ENCODE peak calls at places on chromosome 1, in seven cellular contexts. R is coronary artery, T is sigmoid colon, N is gastrocnemius medialis, C is GM12865, V is brain microvascular endothelial cell, H is PC-3. J is an unnamed sample.

GRCh38 chr1:112849425-112849966 is 106.5 kb downstream of the SLC16A1 start:
- DNase-seq in T (peak), R (no peak), C (no peak), H (peak), V (peak), N (no peak), J (no peak)

GRCh38 chr1:162087118-162087517 is 17.6 kb downstream of the NOS1AP start:
- DNase-seq in T (no peak), R (no peak), C (no peak), V (no peak), H (no peak), N (no peak), J (no peak)

GRCh38 chr1:52022133-52022532 is 11.5 kb downstream of the KTI12 start:
- DNase-seq in V (no peak), T (no peak), N (no peak), R (no peak), H (no peak), C (no peak), J (no peak)

GRCh38 chr1:116515702-116516101 is 55.1 kb downstream of the CD58 start:
- DNase-seq in N (no peak), R (no peak), V (no peak), C (peak), H (no peak), T (no peak), J (no peak)

GRCh38 chr1:3627515-3628253 is 2.9 kb downstream of the TPRG1L start:
- DNase-seq in T (no peak), V (no peak), N (no peak), H (no peak), C (no peak), R (no peak), J (no peak)

GRCh38 chr1:6461237-6461530 is 4.8 kb downstream of the TNFRSF25 start:
- DNase-seq in V (no peak), N (no peak), R (no peak), C (no peak), T (no peak), H (no peak), J (no peak)

GRCh38 chr1:27496604-27497155 is 6.7 kb upstream of the WASF2 start:
- DNase-seq in C (no peak), T (peak), R (no peak), H (peak), N (no peak), V (no peak), J (no peak)

GRCh38 chr1:2124446-2125198 is 70.0 kb downstream of the FAAP20 start:
- DNase-seq in N (no peak), T (no peak), C (no peak), H (peak), V (no peak), R (no peak), J (no peak)

GRCh38 chr1:94949681-94950661 is 23.1 kb upstream of the CNN3 start:
- DNase-seq in C (no peak), T (no peak), N (no peak), H (peak), R (no peak), V (peak), J (no peak)

GRCh38 chr1:214076341-214077035 is 88.7 kb downstream of the PROX1 start:
- DNase-seq in H (no peak), R (no peak), V (no peak), C (no peak), T (no peak), N (peak), J (no peak)

GRCh38 chr1:96918406-96918805 is 196.8 kb downstream of the PTBP2 start:
- DNase-seq in R (no peak), T (no peak), C (no peak), V (peak), H (no peak), N (no peak), J (no peak)

DNA sequence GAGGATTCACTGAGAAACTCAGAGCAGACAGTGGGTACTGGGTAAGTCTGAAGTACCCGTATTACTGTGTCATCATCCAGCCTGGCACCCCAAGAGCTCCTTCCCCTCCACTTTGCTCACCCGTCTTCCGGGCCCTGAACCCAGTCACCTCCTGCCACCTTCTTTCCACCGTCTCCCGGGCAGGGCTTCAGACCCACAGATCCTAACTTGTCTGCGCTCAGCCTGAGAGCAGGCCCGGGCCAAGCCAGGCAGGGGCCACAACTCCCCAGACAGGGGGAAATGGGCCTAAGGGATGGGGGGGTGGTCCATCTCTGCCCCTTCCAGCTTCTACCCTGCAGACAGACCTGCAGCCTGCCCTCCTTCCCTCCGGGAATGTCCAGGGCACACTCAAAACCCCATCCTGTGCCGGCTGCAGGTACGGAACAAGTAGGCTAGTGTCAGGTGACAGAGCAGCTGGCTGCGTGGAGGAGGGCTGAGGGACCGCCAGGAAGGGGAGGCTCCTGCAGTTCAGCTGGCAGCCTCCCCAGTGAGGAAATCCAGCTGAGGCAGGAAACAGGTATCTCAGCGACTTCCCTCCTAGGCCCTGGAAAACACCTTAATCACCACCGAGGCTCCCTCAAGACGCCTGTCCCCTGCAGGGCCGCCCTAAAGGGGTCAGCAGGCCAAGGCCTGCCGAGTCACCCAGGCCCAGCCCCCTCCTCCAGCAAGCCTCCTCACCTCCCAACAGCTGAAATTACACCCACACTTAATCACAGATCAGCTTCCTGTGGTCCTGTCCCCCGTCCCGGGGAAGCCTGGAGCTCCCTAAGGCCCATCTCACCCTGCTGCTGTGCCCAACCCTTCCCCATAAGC is 3.5 kb downstream of the HSPG2 start:
- DNase-seq in N (peak), C (no peak), V (no peak), H (peak), R (no peak), T (peak), J (no peak)
- H3K4me3 ChIP-seq in N (peak), C (no peak), V (peak), H (peak), R (peak), T (peak), J (no peak)

DNA sequence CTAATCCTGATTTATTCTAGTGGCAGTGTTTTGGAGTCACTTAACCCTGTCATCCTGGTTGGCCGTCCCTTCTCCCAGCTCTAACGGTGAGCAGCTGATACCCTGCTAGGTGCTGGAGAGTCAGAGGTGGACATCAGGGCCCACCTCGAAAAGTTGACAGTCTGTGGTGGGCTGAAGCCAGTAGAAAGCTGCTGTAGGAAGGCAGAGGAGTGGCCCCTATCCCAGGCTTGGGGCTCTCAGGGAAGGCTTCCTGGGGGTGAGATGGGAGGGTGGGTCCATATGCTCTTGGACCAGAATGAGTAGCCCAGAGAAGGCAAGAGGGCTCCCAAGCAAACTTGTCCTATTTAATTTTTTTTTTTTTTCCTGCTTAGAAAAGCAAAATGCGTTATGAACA is 475 bp upstream of the RPL5 start:
- DNase-seq in R (no peak), C (no peak), V (no peak), N (no peak), T (no peak), H (no peak), J (no peak)
- H3K4me3 ChIP-seq in R (peak), C (peak), V (no peak), N (peak), T (peak), H (peak), J (peak)

GRCh38 chr1:13889495-13889894 is 189.5 kb downstream of the PRDM2 start:
- DNase-seq in N (no peak), V (no peak), T (no peak), C (no peak), R (no peak), H (no peak), J (no peak)

GRCh38 chr1:13890766-13891165 is 190.8 kb downstream of the PRDM2 start:
- DNase-seq in T (no peak), V (no peak), H (no peak), N (no peak), R (no peak), C (no peak), J (no peak)

GRCh38 chr1:13892671-13893325 is 192.8 kb downstream of the PRDM2 start:
- DNase-seq in H (no peak), R (no peak), C (no peak), V (no peak), N (no peak), T (no peak), J (no peak)

GRCh38 chr1:13893456-13893855 is 193.5 kb downstream of the PRDM2 start:
- DNase-seq in N (no peak), C (no peak), V (no peak), H (no peak), R (no peak), T (no peak), J (no peak)

GRCh38 chr1:13892141-13892670 is 192.2 kb downstream of the PRDM2 start:
- DNase-seq in V (no peak), N (no peak), T (no peak), H (no peak), R (no peak), C (no peak), J (no peak)
- H3K4me3 ChIP-seq in V (no peak), N (peak), T (peak), H (no peak), R (peak), C (no peak), J (no peak)

GRCh38 chr1:15153184-15153841 is at the start of gene TMEM51:
- DNase-seq in C (no peak), R (no peak), V (peak), H (peak), N (no peak), T (peak), J (no peak)
- H3K4me3 ChIP-seq in C (peak), R (peak), V (peak), H (peak), N (peak), T (peak), J (peak)

DNA sequence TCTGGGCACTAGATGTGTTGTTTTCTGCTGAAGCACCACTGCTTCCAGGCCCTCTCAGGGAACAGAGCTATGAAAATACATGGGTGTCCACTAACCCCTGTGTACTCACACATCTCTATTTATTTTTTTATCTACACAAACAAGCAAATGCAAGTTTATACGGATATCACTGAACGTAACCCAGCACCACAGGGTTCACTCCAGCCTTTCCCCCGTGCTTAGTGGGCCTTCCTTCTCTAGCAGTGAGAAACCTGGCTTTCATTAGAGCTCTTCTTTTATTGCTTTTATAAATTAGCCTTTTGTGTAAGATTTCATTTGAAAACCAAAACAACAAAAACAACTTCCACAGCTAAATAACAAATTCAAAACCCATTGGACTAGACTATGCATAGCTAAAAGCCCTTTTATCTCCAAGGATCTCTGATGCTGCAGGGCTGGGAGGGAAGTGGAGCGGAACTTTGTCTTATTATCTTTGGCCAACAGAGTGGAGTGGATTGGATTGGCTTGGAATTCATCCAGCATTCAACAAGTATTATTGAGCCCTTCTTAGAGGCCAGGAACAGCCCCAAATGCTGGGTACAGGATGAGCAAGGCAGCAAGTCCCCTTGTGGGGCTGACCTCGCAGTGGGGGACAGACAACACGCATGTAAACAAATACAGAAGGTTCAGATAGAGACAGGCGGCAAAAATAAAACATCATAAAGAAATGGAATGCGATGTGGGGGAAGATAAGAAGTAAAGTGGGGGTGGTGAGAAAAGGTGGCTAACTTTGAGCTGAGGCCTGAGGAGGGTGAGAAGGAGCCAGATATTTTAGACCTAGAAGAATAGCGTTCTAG is 371.8 kb upstream of the POU3F1 start:
- DNase-seq in T (no peak), R (no peak), C (no peak), H (no peak), V (no peak), N (no peak), J (no peak)
- H3K4me3 ChIP-seq in T (no peak), R (no peak), C (no peak), H (no peak), V (no peak), N (no peak), J (no peak)

GRCh38 chr1:31579374-31579773 is 3.1 kb downstream of the TINAGL1 start:
- DNase-seq in V (no peak), C (no peak), R (no peak), T (peak), H (no peak), N (no peak), J (no peak)

GRCh38 chr1:31575373-31576140 is 758 bp upstream of the TINAGL1 start:
- DNase-seq in C (no peak), R (peak), N (no peak), H (peak), T (peak), V (no peak), J (no peak)

GRCh38 chr1:31576201-31576669 is at the start of gene TINAGL1:
- DNase-seq in N (no peak), V (no peak), C (no peak), R (peak), H (peak), T (peak), J (no peak)

GRCh38 chr1:31576743-31577455 is 584 bp downstream of the TINAGL1 start:
- DNase-seq in C (no peak), H (no peak), T (peak), R (no peak), N (no peak), V (no peak), J (no peak)

DNA sequence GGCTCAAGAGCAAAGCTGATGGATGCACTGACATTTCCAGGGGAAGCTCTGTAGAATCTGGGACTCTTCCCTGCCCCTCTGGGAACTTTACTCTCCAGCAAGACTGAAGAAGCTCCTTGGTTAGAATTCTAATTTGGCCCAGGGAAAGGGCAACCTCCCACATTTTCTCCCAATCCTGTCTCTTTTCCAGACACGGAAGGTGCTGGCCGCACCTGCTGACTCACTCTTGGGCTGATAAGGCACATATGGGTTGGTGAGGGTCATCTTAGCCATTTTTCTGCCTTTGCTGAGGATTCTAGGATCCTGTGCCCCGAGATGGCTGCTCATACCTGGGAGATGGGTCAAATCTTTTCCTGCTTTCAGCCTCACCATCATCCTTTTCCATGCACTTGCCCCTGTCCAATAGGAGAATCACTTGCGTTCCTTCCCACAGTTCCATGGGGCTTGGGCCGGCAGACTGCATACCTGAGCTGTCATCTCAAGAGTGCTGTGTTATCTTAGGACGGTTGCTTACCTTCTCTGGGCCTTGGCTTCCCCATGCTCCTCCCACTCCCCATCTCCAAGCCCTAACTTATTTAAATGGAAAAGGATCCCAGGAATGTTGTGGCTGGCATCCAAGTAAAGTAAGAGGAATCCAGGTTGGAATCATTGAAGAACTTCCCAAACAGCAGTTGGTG is 1.3 kb downstream of the TINAGL1 start:
- DNase-seq in T (peak), N (no peak), R (no peak), V (no peak), C (no peak), H (peak), J (no peak)
- H3K4me3 ChIP-seq in T (peak), N (peak), R (peak), V (peak), C (no peak), H (peak), J (no peak)

GRCh38 chr1:228142616-228143203 is 2.6 kb downstream of the GUK1 start:
- DNase-seq in N (no peak), T (no peak), V (no peak), H (no peak), R (no peak), C (no peak), J (no peak)
- H3K4me3 ChIP-seq in N (no peak), T (no peak), V (no peak), H (peak), R (peak), C (no peak), J (no peak)

DNA sequence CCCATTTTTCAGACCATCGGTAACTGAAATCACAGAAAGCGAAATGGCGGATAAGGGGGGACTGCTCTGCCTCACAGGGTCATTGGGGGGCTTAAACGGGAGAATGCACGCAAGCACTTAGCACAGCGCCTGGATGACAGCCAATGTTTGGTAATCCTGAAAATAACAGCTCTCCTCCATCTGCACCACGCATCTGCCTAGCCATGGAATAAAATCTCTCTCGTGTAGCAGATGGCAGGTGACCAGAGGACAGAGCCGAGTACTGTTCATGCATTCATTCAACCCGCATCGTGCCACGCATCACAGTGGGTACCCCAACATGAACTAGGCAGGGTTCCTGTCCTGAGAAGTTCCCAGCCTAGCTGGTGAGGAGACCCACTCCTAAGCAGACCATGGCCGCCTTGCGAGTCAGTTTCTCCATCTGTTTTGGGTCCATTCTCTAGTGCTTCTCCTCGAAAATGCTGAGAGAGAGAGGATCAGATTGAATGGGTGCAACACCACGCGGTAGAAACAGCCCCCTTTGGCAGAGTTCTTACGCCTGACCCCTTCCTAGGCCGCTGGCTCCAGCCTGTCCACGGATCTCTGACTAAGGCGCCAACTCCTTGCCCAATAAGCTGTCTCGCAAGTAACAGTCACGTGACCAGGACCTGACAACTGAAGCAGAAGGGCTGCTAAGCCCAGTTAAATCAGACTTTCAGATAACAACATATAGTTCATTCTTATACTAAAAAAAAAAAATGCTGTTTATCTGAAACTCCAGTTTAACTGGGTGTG is 7.3 kb downstream of the SLC1A7 start:
- DNase-seq in N (no peak), C (no peak), H (no peak), R (peak), V (peak), T (peak), J (no peak)
- H3K4me3 ChIP-seq in N (no peak), C (no peak), H (no peak), R (no peak), V (no peak), T (no peak), J (no peak)

GRCh38 chr1:203127672-203128611 is at the start of gene ADORA1:
- DNase-seq in H (peak), N (peak), V (peak), R (peak), T (peak), C (no peak), J (no peak)
- H3K4me3 ChIP-seq in H (peak), N (peak), V (peak), R (peak), T (peak), C (no peak), J (peak)

J was measured in HFF-Myc.